ENCODE peak calls at places on chromosomes 1 and 21, in four cellular contexts. One of them, this sample, is unnamed. For H3K4me1 and H3K36me3, the result is how much of the 10 kb centered on the place peaks cover.

GRCh38 chr1:191869790-191870312 is 288.4 kb upstream of the RGS18 start:
- DNase-seq in cardiac muscle cell: no peak
- DNase-seq in CD8-positive, alpha-beta T cell: no peak
- DNase-seq in SJSA1: no peak
- DNase-seq in this sample: no peak

GRCh38 chr1:227943354-227943753 is 4.4 kb downstream of the WNT9A start:
- DNase-seq in SJSA1: peak
- DNase-seq in cardiac muscle cell: no peak
- DNase-seq in CD8-positive, alpha-beta T cell: no peak
- DNase-seq in this sample: no peak

GRCh38 chr1:226870323-226871046 is at the start of gene PSEN2:
- DNase-seq in SJSA1: peak
- DNase-seq in cardiac muscle cell: peak
- DNase-seq in CD8-positive, alpha-beta T cell: peak
- DNase-seq in this sample: no peak

GRCh38 chr1:60108223-60108622 is 34.7 kb upstream of the C1orf87 start:
- DNase-seq in CD8-positive, alpha-beta T cell: no peak
- DNase-seq in cardiac muscle cell: no peak
- DNase-seq in SJSA1: no peak
- DNase-seq in this sample: no peak

GRCh38 chr1:200493344-200493743 is 83.5 kb upstream of the ZNF281 start:
- DNase-seq in SJSA1: no peak
- DNase-seq in CD8-positive, alpha-beta T cell: no peak
- DNase-seq in cardiac muscle cell: no peak
- DNase-seq in this sample: no peak

GRCh38 chr21:34147835-34148804 is 74.7 kb downstream of the MRPS6 start:
- DNase-seq in CD8-positive, alpha-beta T cell: no peak
- DNase-seq in SJSA1: no peak
- DNase-seq in cardiac muscle cell: no peak
- DNase-seq in this sample: no peak

GRCh38 chr1:83077411-83077810 is 921.5 kb downstream of the TTLL7 start:
- DNase-seq in SJSA1: no peak
- DNase-seq in CD8-positive, alpha-beta T cell: no peak
- DNase-seq in cardiac muscle cell: no peak
- DNase-seq in this sample: no peak

GRCh38 chr21:35048183-35048601 is 910 bp downstream of the RUNX1 start:
- DNase-seq in cardiac muscle cell: no peak
- DNase-seq in SJSA1: peak
- DNase-seq in CD8-positive, alpha-beta T cell: peak
- DNase-seq in this sample: no peak

GRCh38 chr21:31354604-31355443 is 10.8 kb upstream of the TIAM1 start:
- DNase-seq in SJSA1: peak
- DNase-seq in CD8-positive, alpha-beta T cell: peak
- DNase-seq in cardiac muscle cell: no peak
- DNase-seq in this sample: peak

GRCh38 chr1:45862008-45862407 is 58.6 kb downstream of the MAST2 start:
- DNase-seq in CD8-positive, alpha-beta T cell: no peak
- DNase-seq in SJSA1: no peak
- DNase-seq in cardiac muscle cell: no peak
- DNase-seq in this sample: no peak

GRCh38 chr21:45894107-45894810 is 87.3 kb upstream of the COL6A1 start:
- DNase-seq in SJSA1: no peak
- DNase-seq in cardiac muscle cell: peak
- DNase-seq in CD8-positive, alpha-beta T cell: no peak
- DNase-seq in this sample: no peak

GRCh38 chr1:169868978-169869377 is 24.7 kb downstream of the SCYL3 start:
- DNase-seq in CD8-positive, alpha-beta T cell: no peak
- DNase-seq in cardiac muscle cell: no peak
- DNase-seq in SJSA1: no peak
- DNase-seq in this sample: no peak

GRCh38 chr1:87712261-87712674 is 383.6 kb downstream of the LMO4 start:
- DNase-seq in cardiac muscle cell: no peak
- DNase-seq in CD8-positive, alpha-beta T cell: no peak
- DNase-seq in SJSA1: no peak
- DNase-seq in this sample: no peak

GRCh38 chr1:95561244-95561840 is 327.3 kb downstream of the RWDD3 start:
- DNase-seq in cardiac muscle cell: no peak
- DNase-seq in CD8-positive, alpha-beta T cell: no peak
- DNase-seq in SJSA1: no peak
- DNase-seq in this sample: no peak

GRCh38 chr21:39189857-39190604 is 6.8 kb upstream of the PSMG1 start:
- DNase-seq in cardiac muscle cell: no peak
- DNase-seq in CD8-positive, alpha-beta T cell: no peak
- DNase-seq in SJSA1: no peak
- DNase-seq in this sample: no peak

GRCh38 chr1:62194651-62195282 is at the start of gene L1TD1:
- DNase-seq in CD8-positive, alpha-beta T cell: no peak
- DNase-seq in SJSA1: no peak
- DNase-seq in cardiac muscle cell: peak
- DNase-seq in this sample: no peak

GRCh38 chr1:212699104-212699838 is 369 bp downstream of the BATF3 start:
- DNase-seq in SJSA1: peak
- DNase-seq in CD8-positive, alpha-beta T cell: peak
- DNase-seq in cardiac muscle cell: peak
- DNase-seq in this sample: no peak

GRCh38 chr1:201363455-201363854 is 14.0 kb downstream of the TNNT2 start:
- DNase-seq in CD8-positive, alpha-beta T cell: no peak
- DNase-seq in cardiac muscle cell: no peak
- DNase-seq in SJSA1: no peak
- DNase-seq in this sample: no peak

GRCh38 chr1:206674745-206675175 is 9.9 kb upstream of the MAPKAPK2 start:
- DNase-seq in cardiac muscle cell: no peak
- DNase-seq in SJSA1: peak
- DNase-seq in CD8-positive, alpha-beta T cell: no peak
- DNase-seq in this sample: peak

GRCh38 chr1:51843948-51844347 is 34.6 kb downstream of the NRDC start:
- DNase-seq in CD8-positive, alpha-beta T cell: no peak
- DNase-seq in cardiac muscle cell: no peak
- DNase-seq in SJSA1: no peak
- DNase-seq in this sample: no peak

GRCh38 chr1:239262538-239262937 is 123.8 kb upstream of the CHRM3 start:
- DNase-seq in SJSA1: no peak
- DNase-seq in cardiac muscle cell: peak
- DNase-seq in CD8-positive, alpha-beta T cell: no peak
- DNase-seq in this sample: no peak

GRCh38 chr1:203202431-203203245 is 16.1 kb upstream of the CHI3L1 start:
- DNase-seq in SJSA1: no peak
- DNase-seq in cardiac muscle cell: no peak
- DNase-seq in CD8-positive, alpha-beta T cell: no peak
- DNase-seq in this sample: no peak

GRCh38 chr1:160399544-160400283 is 650 bp upstream of the VANGL2 start:
- DNase-seq in SJSA1: no peak
- DNase-seq in CD8-positive, alpha-beta T cell: no peak
- DNase-seq in cardiac muscle cell: no peak
- DNase-seq in this sample: no peak

GRCh38 chr1:201709564-201710295 is 119.2 kb upstream of the IPO9 start:
- DNase-seq in CD8-positive, alpha-beta T cell: peak
- DNase-seq in SJSA1: peak
- DNase-seq in cardiac muscle cell: peak
- DNase-seq in this sample: peak

GRCh38 chr1:93716974-93717373 is 35.3 kb upstream of the BCAR3 start:
- DNase-seq in CD8-positive, alpha-beta T cell: no peak
- DNase-seq in cardiac muscle cell: no peak
- DNase-seq in SJSA1: no peak
- DNase-seq in this sample: no peak

GRCh38 chr1:220301630-220302029 is 29.4 kb upstream of the RAB3GAP2 start:
- DNase-seq in CD8-positive, alpha-beta T cell: no peak
- DNase-seq in SJSA1: no peak
- DNase-seq in cardiac muscle cell: no peak
- DNase-seq in this sample: no peak

GRCh38 chr1:151803164-151803563 is 2.1 kb downstream of the LINGO4 start:
- DNase-seq in CD8-positive, alpha-beta T cell: no peak
- DNase-seq in SJSA1: no peak
- DNase-seq in cardiac muscle cell: no peak
- DNase-seq in this sample: no peak

GRCh38 chr1:163054056-163054706 is 15.0 kb upstream of the RGS4 start:
- DNase-seq in cardiac muscle cell: peak
- DNase-seq in CD8-positive, alpha-beta T cell: no peak
- DNase-seq in SJSA1: no peak
- DNase-seq in this sample: no peak

GRCh38 chr1:201406831-201407406 is 7.8 kb upstream of the LAD1 start:
- DNase-seq in CD8-positive, alpha-beta T cell: no peak
- DNase-seq in SJSA1: no peak
- DNase-seq in cardiac muscle cell: no peak
- DNase-seq in this sample: no peak

GRCh38 chr1:169121146-169121923 is 14.8 kb downstream of the ATP1B1 start:
- DNase-seq in SJSA1: no peak
- DNase-seq in cardiac muscle cell: no peak
- DNase-seq in CD8-positive, alpha-beta T cell: no peak
- DNase-seq in this sample: no peak

GRCh38 chr1:219847215-219847855 is 81.0 kb downstream of the SLC30A10 start:
- DNase-seq in cardiac muscle cell: no peak
- DNase-seq in SJSA1: no peak
- DNase-seq in CD8-positive, alpha-beta T cell: no peak
- DNase-seq in this sample: no peak

GRCh38 chr1:246032111-246032551 is 474.9 kb downstream of the SMYD3 start:
- DNase-seq in SJSA1: no peak
- DNase-seq in cardiac muscle cell: peak
- DNase-seq in CD8-positive, alpha-beta T cell: no peak
- DNase-seq in this sample: no peak

GRCh38 chr1:86380257-86380861 is 15.8 kb downstream of the ODF2L start:
- DNase-seq in cardiac muscle cell: peak
- DNase-seq in CD8-positive, alpha-beta T cell: no peak
- DNase-seq in SJSA1: no peak
- DNase-seq in this sample: peak

DNA sequence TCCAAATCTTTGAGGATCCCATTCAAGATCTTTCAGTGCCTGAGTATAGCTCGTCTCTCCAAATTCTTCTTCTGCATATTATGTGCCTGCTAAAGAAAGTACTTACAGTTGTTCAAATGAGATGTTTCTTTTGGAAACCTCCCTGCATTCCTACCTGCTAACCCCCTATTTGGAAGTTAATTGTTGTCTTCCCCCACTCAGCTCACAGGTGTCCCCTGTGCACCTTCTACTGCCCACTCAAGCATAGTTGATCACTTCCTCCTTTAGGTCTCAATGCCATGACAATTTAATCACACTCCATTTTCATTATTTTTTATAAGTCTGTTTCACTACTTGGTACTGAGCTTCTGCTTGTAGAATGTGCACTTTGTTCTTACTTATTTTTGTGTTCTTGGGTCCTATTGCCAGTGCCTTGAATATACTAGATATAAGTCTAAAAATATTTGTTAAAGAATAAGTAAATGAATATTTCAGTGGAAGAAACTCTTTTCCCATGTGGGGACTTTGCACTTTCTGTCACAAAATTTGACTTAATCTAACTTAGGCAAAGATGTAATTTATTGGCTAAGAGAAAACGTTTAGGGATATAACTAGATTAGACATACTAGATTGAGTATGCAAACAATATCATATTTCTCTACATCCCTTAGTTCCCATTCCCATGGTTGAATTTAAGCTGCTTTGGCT is 16.2 kb upstream of the PTPRC start:
- DNase-seq in cardiac muscle cell: no peak
- DNase-seq in CD8-positive, alpha-beta T cell: no peak
- DNase-seq in SJSA1: no peak
- DNase-seq in this sample: no peak
- H3K4me1 ChIP-seq in cardiac muscle cell: under half
- H3K4me1 ChIP-seq in CD8-positive, alpha-beta T cell: half or more
- H3K4me1 ChIP-seq in SJSA1: under half
- H3K4me1 ChIP-seq in this sample: under half

GRCh38 chr1:43604192-43604591 is 45.8 kb upstream of the KDM4A start:
- DNase-seq in cardiac muscle cell: no peak
- DNase-seq in SJSA1: no peak
- DNase-seq in CD8-positive, alpha-beta T cell: no peak
- DNase-seq in this sample: no peak
- H3K36me3 ChIP-seq in cardiac muscle cell: under half
- H3K36me3 ChIP-seq in SJSA1: under half
- H3K36me3 ChIP-seq in CD8-positive, alpha-beta T cell: under half
- H3K36me3 ChIP-seq in this sample: under half

GRCh38 chr1:65172936-65173335 is 24.9 kb downstream of the AK4 start:
- DNase-seq in SJSA1: no peak
- DNase-seq in cardiac muscle cell: no peak
- DNase-seq in CD8-positive, alpha-beta T cell: no peak
- DNase-seq in this sample: no peak
- H3K4me1 ChIP-seq in SJSA1: under half
- H3K4me1 ChIP-seq in cardiac muscle cell: under half
- H3K4me1 ChIP-seq in CD8-positive, alpha-beta T cell: under half
- H3K4me1 ChIP-seq in this sample: under half

DNA sequence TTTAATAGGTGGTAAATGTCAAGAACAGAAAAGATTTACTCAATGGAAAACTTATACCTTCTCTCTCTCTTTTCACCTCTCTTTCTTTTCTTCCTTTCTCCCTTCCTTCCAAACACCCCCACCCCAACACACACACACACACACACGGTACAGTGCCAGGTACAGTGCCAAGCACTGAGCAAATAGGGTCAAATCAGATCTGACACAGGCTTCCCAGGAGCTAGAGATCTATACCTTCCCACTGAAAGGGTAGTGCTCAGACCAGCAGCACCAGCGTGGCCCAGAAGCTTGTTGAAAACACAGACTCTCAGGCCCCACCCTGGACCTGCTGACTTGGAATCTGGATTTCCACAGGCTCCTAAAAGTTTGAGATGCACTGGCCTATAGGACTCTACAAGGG is 31.9 kb downstream of the IRF2BP2 start:
- DNase-seq in cardiac muscle cell: no peak
- DNase-seq in CD8-positive, alpha-beta T cell: no peak
- DNase-seq in SJSA1: no peak
- DNase-seq in this sample: no peak
- H3K36me3 ChIP-seq in cardiac muscle cell: under half
- H3K36me3 ChIP-seq in CD8-positive, alpha-beta T cell: under half
- H3K36me3 ChIP-seq in SJSA1: under half
- H3K36me3 ChIP-seq in this sample: under half

DNA sequence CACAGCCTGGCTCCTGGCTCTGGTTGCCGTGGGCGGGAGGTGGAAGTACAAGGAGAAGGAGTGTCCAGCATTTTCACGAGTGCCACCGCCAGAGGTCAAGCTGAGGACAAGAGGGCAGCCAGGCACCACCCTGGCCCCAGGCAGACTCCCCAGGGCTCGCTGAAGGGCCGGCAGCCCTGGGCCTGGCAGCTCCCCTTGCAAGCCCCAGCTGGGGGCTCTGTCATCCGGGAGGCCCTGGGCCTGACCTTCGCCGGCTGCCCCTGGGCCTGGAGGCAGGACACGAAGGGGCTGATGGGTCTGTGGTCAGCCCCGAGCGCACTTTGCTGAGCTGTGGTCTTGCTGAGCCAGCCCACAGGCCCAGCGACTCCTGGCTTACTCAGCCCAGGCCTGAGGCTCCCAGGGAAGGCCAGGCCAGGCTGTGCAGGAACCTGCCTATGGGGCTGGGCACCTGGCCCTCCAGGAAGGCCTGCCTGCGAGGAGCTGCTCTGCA is 74.9 kb downstream of the MORN1 start:
- DNase-seq in cardiac muscle cell: no peak
- DNase-seq in CD8-positive, alpha-beta T cell: no peak
- DNase-seq in SJSA1: no peak
- DNase-seq in this sample: no peak
- H3K4me1 ChIP-seq in cardiac muscle cell: under half
- H3K4me1 ChIP-seq in CD8-positive, alpha-beta T cell: half or more
- H3K4me1 ChIP-seq in SJSA1: under half
- H3K4me1 ChIP-seq in this sample: under half

DNA sequence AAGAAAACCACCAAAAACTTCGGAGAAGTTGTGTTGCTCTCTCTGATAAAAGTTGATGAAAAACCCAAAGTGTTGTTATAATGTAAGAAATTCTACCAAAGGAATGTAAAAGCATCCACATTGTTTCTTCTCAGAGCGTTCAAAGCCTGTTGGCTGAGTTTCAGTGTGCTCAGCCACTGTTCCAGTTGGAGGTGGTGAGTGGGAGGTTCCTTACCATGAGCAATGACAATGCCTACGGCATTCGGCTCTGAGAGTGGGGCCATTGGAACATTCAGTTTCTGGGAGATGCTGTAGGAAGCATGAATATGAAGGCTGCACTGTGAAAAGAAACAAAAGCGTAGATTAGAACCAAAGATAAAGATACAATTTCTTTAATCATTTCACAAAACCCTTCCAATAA is 20.5 kb upstream of the MYBPHL start:
- DNase-seq in CD8-positive, alpha-beta T cell: no peak
- DNase-seq in SJSA1: peak
- DNase-seq in cardiac muscle cell: no peak
- DNase-seq in this sample: no peak
- H3K36me3 ChIP-seq in CD8-positive, alpha-beta T cell: under half
- H3K36me3 ChIP-seq in SJSA1: under half
- H3K36me3 ChIP-seq in cardiac muscle cell: half or more
- H3K36me3 ChIP-seq in this sample: under half

This sample was measured in Panc1.